ENCODE peak calls at places on chromosomes 16 and 17, in four cellular contexts. M is NCI-H1092 treated with DMSO at 0.1 percent for 48 hours, L is T-cell, Z is HCT116. X is an unnamed sample.
A peak's percentile ranks its signal among the peaks of the same experiment; 100 is the strongest.

GRCh38 chr17:6505425-6506142 is 50.8 kb downstream of the PITPNM3 start:
- DNase-seq in M (no peak), L (no peak), Z (no peak), X (no peak)

GRCh38 chr17:62804822-62805221 is 3.3 kb downstream of the MARCHF10 start:
- DNase-seq in M (no peak), L (no peak), Z (no peak), X (no peak)

GRCh38 chr16:87973721-87974120 is 22.5 kb downstream of the BANP start:
- DNase-seq in M (no peak), L (no peak), Z (no peak), X (no peak)

GRCh38 chr16:80828495-80828894 is 24.1 kb upstream of the CDYL2 start:
- DNase-seq in M (no peak), L (no peak), Z (no peak), X (no peak)

GRCh38 chr16:17270683-17271109 is 200.1 kb downstream of the XYLT1 start:
- DNase-seq in M (peak; percentile 52), L (no peak), Z (no peak), X (no peak)

GRCh38 chr17:19003966-19004600 is 481 bp downstream of the FAM83G start:
- DNase-seq in M (no peak), L (peak; percentile 47), Z (no peak), X (peak; percentile 17)

GRCh38 chr16:1734123-1734522 is 28.1 kb downstream of the MAPK8IP3 start:
- DNase-seq in M (no peak), L (no peak), Z (no peak), X (no peak)

GRCh38 chr17:76791053-76791980 is 53.4 kb downstream of the MFSD11 start:
- DNase-seq in M (no peak), L (peak; percentile 12), Z (no peak), X (peak; percentile 46)

GRCh38 chr16:67995423-67995822 is 3.9 kb downstream of the DPEP2 start:
- DNase-seq in M (no peak), L (no peak), Z (no peak), X (no peak)

GRCh38 chr17:15490634-15491261 is 23.3 kb upstream of the CDRT4 start:
- DNase-seq in M (no peak), L (no peak), Z (peak; percentile 81), X (peak; percentile 14)

GRCh38 chr17:488993-489757 is 136.6 kb upstream of the RPH3AL start:
- DNase-seq in M (no peak), L (peak; percentile 21), Z (peak; percentile 54), X (no peak)

GRCh38 chr16:31179153-31179746 is 689 bp upstream of the FUS start:
- DNase-seq in M (no peak), L (no peak), Z (no peak), X (no peak)

GRCh38 chr16:58021661-58022551 is 3.6 kb upstream of the MMP15 start:
- DNase-seq in M (no peak), L (no peak), Z (no peak), X (no peak)

GRCh38 chr16:71504901-71505300 is 15.8 kb upstream of the ZNF19 start:
- DNase-seq in M (no peak), L (no peak), Z (no peak), X (no peak)

X was measured in activated T-helper 2 cell treated with anti-CD3 and anti-CD28 coated beads, Interferon-gamma antibody, Interleukin-2, Interleukin-4, amounts not matched to agents 10 μg/mL and 5 μg/mL and 100 μg/mL, durations not matched to agents 14 hours and 24 hours and 36 hours.